ENCODE peak calls at places on chromosomes 1 and 21, in four cellular contexts. C is A549, L is OCI-LY7, H is suprapubic skin. T is an unnamed sample.

GRCh38 chr1:28359592-28360239 is 9.8 kb upstream of the PHACTR4 start:
- DNase-seq in C (peak), L (peak), H (peak), T (peak)

GRCh38 chr1:153353226-153353947 is 4.3 kb upstream of the S100A9 start:
- DNase-seq in C (peak), L (peak), H (peak), T (peak)

GRCh38 chr1:165875171-165875570 is 47.8 kb downstream of the UCK2 start:
- DNase-seq in C (no peak), L (no peak), H (no peak), T (no peak)

GRCh38 chr1:203744008-203744972 is 20.7 kb upstream of the LAX1 start:
- DNase-seq in C (no peak), L (peak), H (peak), T (peak)

GRCh38 chr1:196180847-196181593 is 427.2 kb downstream of the KCNT2 start:
- DNase-seq in C (peak), L (no peak), H (no peak), T (no peak)

GRCh38 chr21:36706951-36707762 is 8.2 kb downstream of the SIM2 start:
- DNase-seq in C (no peak), L (no peak), H (no peak), T (peak)

GRCh38 chr1:165539306-165539705 is 4.5 kb upstream of the LRRC52 start:
- DNase-seq in C (peak), L (no peak), H (no peak), T (no peak)

GRCh38 chr1:203408485-203409229 is 57.7 kb upstream of the FMOD start:
- DNase-seq in C (peak), L (no peak), H (peak), T (no peak)

GRCh38 chr1:96713649-96714048 is 7.9 kb upstream of the PTBP2 start:
- DNase-seq in C (no peak), L (no peak), H (no peak), T (no peak)

GRCh38 chr1:115293899-115294298 is 44.1 kb downstream of the NGF start:
- DNase-seq in C (no peak), L (no peak), H (no peak), T (no peak)

GRCh38 chr1:236692722-236693121 is 6.4 kb downstream of the ACTN2 start:
- DNase-seq in C (no peak), L (no peak), H (no peak), T (no peak)

GRCh38 chr1:207938016-207938415 is 27.1 kb upstream of the CD34 start:
- DNase-seq in C (peak), L (no peak), H (no peak), T (no peak)

GRCh38 chr1:29518183-29518835 is 282.0 kb downstream of the PTPRU start:
- DNase-seq in C (no peak), L (no peak), H (peak), T (no peak)

GRCh38 chr1:214331827-214332423 is 51.0 kb downstream of the SMYD2 start:
- DNase-seq in C (peak), L (peak), H (no peak), T (peak)

GRCh38 chr1:53037159-53037558 is 24.9 kb upstream of the PODN start:
- DNase-seq in C (no peak), L (no peak), H (no peak), T (no peak)

DNA sequence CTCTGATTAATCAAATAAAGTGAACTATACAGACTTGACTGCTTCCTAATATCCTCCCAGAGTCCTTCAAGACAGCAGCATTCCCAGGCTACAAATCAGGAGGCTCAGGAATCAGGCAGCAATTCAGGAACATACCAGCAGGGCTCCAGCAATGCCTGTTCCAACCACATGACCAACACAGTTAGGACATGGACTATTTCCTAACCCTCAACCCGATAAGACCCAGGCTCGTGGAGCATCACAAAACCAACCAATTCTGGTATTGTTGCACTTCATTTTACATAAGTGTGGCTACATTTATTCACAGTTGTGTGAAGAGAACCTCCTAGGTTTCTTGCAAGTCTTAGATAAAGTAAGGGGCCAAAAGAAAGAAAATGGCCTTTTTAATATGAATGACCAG is 546.2 kb upstream of the ADGRL2 start:
- DNase-seq in C (peak), L (no peak), H (no peak), T (no peak)
- TF ChIP-seq CTCF in C (no peak), L (no peak), H (no peak), T (no peak)

GRCh38 chr1:3785045-3785444 is 11.3 kb downstream of the LRRC47 start:
- DNase-seq in C (no peak), L (no peak), H (no peak), T (no peak)

GRCh38 chr1:3787347-3787710 is 9.0 kb downstream of the LRRC47 start:
- DNase-seq in C (no peak), L (no peak), H (no peak), T (no peak)

GRCh38 chr1:3786468-3787346 is 9.6 kb downstream of the LRRC47 start:
- DNase-seq in C (no peak), L (no peak), H (no peak), T (no peak)

GRCh38 chr1:3783651-3784474 is 11.3 kb downstream of the SMIM1 start:
- DNase-seq in C (no peak), L (no peak), H (no peak), T (no peak)

GRCh38 chr1:3785458-3786157 is 10.7 kb downstream of the LRRC47 start:
- DNase-seq in C (no peak), L (peak), H (no peak), T (no peak)
- TF ChIP-seq CTCF in C (peak), L (peak), H (peak), T (peak)

GRCh38 chr1:162840256-162840839 is 20.6 kb downstream of the CCDC190 start:
- DNase-seq in C (no peak), L (no peak), H (no peak), T (no peak)
- TF ChIP-seq CTCF in C (no peak), L (no peak), H (no peak), T (no peak)

GRCh38 chr1:176741181-176741580 is 278.2 kb downstream of the PAPPA2 start:
- DNase-seq in C (no peak), L (no peak), H (no peak), T (no peak)

GRCh38 chr1:176744142-176744541 is 281.2 kb downstream of the PAPPA2 start:
- DNase-seq in C (no peak), L (no peak), H (no peak), T (no peak)

DNA sequence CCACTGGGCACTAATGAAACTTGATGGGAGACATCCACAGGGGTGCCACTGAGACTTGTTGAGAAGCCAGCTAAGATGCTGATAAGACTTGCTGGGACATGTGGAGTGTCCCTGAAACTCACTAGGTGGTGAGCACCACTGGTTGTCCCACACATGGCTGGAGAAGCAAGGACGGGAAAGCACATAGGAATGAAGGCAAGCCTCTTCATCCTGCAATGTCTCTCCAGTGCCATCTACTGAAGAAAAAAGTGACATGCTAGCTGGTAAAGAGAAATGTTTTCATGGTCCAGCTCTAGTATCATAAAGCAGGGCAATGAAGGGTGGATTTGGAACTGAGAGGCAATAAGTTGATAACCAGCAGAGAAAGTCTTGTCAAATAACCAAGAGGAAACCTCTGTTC is 283.0 kb downstream of the PAPPA2 start:
- DNase-seq in C (peak), L (no peak), H (no peak), T (no peak)
- TF ChIP-seq CTCF in C (no peak), L (peak), H (no peak), T (no peak)

GRCh38 chr1:183306317-183307042 is 111.7 kb downstream of the NMNAT2 start:
- DNase-seq in C (peak), L (peak), H (no peak), T (no peak)
- TF ChIP-seq CTCF in C (peak), L (peak), H (no peak), T (peak)

GRCh38 chr1:94803106-94803505 is 17.1 kb upstream of the SLC44A3 start:
- DNase-seq in C (no peak), L (no peak), H (no peak), T (no peak)

GRCh38 chr1:94799201-94799600 is 21.0 kb upstream of the SLC44A3 start:
- DNase-seq in C (no peak), L (no peak), H (no peak), T (no peak)

GRCh38 chr1:94804442-94804837 is 15.7 kb upstream of the SLC44A3 start:
- DNase-seq in C (no peak), L (no peak), H (no peak), T (no peak)

GRCh38 chr1:94803517-94804441 is 16.4 kb upstream of the SLC44A3 start:
- DNase-seq in C (no peak), L (no peak), H (no peak), T (no peak)

DNA sequence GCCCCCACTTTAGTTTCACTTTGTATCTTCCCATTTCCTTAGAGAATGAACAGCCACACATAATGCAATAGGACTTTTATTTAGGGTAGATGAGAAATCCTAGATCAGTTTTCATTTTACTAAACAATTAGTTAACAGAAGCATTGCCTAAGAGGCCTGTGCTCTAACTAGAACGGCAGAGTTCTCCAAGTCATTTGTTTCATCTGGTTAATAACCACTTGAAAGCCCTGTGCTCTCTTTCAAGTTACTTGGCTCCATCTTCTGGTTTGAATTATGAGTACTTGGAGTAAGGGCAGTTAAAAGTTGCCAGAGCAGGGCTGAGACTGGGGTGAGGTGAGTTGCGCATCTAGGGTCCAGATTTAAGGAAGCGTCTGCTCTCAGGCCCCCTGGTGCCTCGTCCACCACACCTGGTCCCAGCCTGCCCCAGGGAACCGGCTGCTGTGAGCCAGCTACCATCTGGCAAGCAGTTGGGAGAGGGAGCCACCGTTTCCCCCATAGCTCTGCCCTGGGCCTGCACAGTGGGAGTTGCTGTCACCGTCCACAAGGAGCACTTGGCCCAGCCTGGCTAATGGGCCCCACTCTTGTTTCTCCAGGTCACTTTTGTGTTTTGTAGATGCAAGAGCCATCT is 18.1 kb upstream of the SLC44A3 start:
- DNase-seq in C (peak), L (peak), H (peak), T (peak)
- TF ChIP-seq CTCF in C (peak), L (peak), H (no peak), T (no peak)

GRCh38 chr1:26035959-26036755 is 9.8 kb downstream of the SLC30A2 start:
- DNase-seq in C (peak), L (peak), H (peak), T (peak)
- TF ChIP-seq CTCF in C (peak), L (peak), H (peak), T (peak)

DNA sequence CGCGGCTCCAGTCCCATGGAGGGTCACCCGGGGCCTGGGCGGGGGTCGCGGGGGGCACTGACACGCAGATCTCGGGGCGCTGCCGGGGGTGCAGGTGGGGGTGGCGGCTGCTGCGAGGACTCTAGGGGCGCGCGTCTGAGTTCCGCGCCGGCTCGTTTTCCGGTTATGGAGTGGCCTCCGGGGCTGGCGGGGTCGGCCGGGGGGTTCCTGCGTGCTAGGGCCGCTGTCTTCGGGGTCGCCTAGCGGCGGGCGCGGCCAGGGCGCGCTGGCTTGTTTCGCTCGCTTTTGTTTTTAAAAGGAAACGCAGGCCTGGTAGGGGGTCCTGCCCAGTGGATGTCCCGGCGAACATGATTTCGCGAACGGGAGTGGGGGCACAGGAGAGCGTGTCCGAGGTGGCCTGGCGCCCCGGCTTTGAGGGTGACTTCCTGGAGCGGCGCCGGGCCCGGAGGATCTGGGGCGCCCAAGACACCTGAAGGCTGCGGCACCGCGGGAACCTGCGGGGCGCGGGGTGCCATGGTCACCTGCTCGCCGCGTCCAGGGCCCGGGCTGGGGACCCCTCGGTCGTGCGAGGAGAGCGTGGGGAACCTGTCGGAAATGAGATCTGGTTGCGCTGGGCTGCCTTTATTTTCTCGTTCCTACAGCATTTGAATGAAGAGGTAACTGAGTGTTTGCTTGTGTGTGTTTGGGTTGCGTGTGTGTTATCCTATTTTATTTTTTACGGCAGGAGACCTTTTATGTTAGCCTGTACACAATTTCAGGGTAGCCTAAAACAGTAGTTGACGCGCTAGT is 618 bp downstream of the ETS2 start:
- DNase-seq in C (no peak), L (peak), H (peak), T (peak)
- TF ChIP-seq CTCF in C (no peak), L (peak), H (no peak), T (no peak)

GRCh38 chr1:110639724-110640386 is 33.7 kb upstream of the KCNA2 start:
- DNase-seq in C (peak), L (no peak), H (no peak), T (no peak)

GRCh38 chr1:110636149-110636935 is 30.2 kb upstream of the KCNA2 start:
- DNase-seq in C (no peak), L (peak), H (no peak), T (no peak)

GRCh38 chr1:110637475-110637874 is 31.3 kb upstream of the KCNA2 start:
- DNase-seq in C (no peak), L (peak), H (no peak), T (no peak)

GRCh38 chr1:110638556-110638955 is 32.4 kb upstream of the KCNA2 start:
- DNase-seq in C (no peak), L (no peak), H (no peak), T (no peak)

DNA sequence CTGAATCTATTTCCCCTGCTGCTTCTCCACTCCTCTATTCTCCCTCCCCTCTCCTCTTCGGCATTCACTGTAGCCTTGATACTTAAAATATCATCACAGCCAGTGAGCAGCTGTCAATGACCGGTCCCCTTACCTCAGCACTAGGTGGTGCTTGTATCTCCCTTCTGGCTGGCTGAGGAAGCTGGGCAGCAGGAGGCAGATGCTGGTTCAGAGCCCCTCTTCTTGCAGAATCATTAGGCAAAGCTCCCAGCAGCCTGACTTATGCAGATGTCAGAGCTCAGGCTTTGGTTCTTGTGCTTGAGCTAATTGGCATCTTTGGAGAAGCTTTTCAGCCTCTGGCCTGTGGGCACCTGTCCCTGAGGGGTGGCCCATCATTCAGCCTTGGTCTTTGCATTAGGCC is 31.9 kb upstream of the KCNA2 start:
- DNase-seq in C (no peak), L (peak), H (no peak), T (no peak)
- TF ChIP-seq CTCF in C (no peak), L (peak), H (no peak), T (no peak)

GRCh38 chr1:150213170-150214098 is 22.5 kb downstream of the ANP32E start:
- DNase-seq in C (peak), L (peak), H (peak), T (peak)
- TF ChIP-seq CTCF in C (peak), L (peak), H (no peak), T (peak)